ENCODE peak calls at places on chromosome 20, in four cellular contexts. C is NCI-H1436, Y is nucleus accumbens, E is fibroblast of mammary gland. B is an unnamed sample.

GRCh38 chr20:1202762-1203504 is at the start of gene C20orf202:
- DNase-seq in C (no peak), Y (no peak), E (no peak), B (no peak)

GRCh38 chr20:62598761-62599194 is 43.5 kb upstream of the SLCO4A1 start:
- DNase-seq in C (no peak), Y (no peak), E (no peak), B (no peak)

GRCh38 chr20:62508641-62509051 is 32.9 kb upstream of the GATA5 start:
- DNase-seq in C (no peak), Y (no peak), E (no peak), B (no peak)

GRCh38 chr20:45253260-45253659 is 1.1 kb downstream of the SLPI start:
- DNase-seq in C (no peak), Y (no peak), E (no peak), B (no peak)

GRCh38 chr20:18428490-18429173 is 38.2 kb downstream of the DZANK1 start:
- DNase-seq in C (no peak), Y (no peak), E (peak), B (no peak)

GRCh38 chr20:53805895-53806384 is 212.3 kb upstream of the ZNF217 start:
- DNase-seq in C (no peak), Y (no peak), E (peak), B (no peak)

GRCh38 chr20:7274870-7275269 is 507.4 kb downstream of the BMP2 start:
- DNase-seq in C (no peak), Y (no peak), E (no peak), B (no peak)

GRCh38 chr20:11267131-11267761 is 593.4 kb upstream of the JAG1 start:
- DNase-seq in C (no peak), Y (no peak), E (peak), B (no peak)

GRCh38 chr20:49786671-49787370 is 25.8 kb upstream of the SLC9A8 start:
- DNase-seq in C (no peak), Y (no peak), E (no peak), B (no peak)

GRCh38 chr20:16003310-16003709 is 569.9 kb downstream of the KIF16B start:
- DNase-seq in C (no peak), Y (no peak), E (no peak), B (no peak)

GRCh38 chr20:38181971-38182370 is 16.9 kb upstream of the TGM2 start:
- DNase-seq in C (no peak), Y (no peak), E (no peak), B (no peak)

GRCh38 chr20:5316188-5317158 is at the start of gene PROKR2:
- DNase-seq in C (no peak), Y (no peak), E (no peak), B (no peak)

GRCh38 chr20:63483834-63484233 is 11.4 kb upstream of the KCNQ2 start:
- DNase-seq in C (no peak), Y (no peak), E (no peak), B (no peak)

GRCh38 chr20:38805958-38806854 is 709 bp downstream of the PPP1R16B start:
- DNase-seq in C (no peak), Y (no peak), E (no peak), B (no peak)

GRCh38 chr20:49210101-49210749 is 9.0 kb upstream of the DDX27 start:
- DNase-seq in C (no peak), Y (no peak), E (peak), B (no peak)

GRCh38 chr20:21465799-21466198 is 48.1 kb downstream of the NKX2-2 start:
- DNase-seq in C (no peak), Y (no peak), E (no peak), B (no peak)

GRCh38 chr20:50085481-50086365 is 27.2 kb downstream of the UBE2V1 start:
- DNase-seq in C (peak), Y (no peak), E (peak), B (no peak)

GRCh38 chr20:48571945-48572589 is 255.7 kb downstream of the PREX1 start:
- DNase-seq in C (no peak), Y (no peak), E (no peak), B (no peak)

GRCh38 chr20:49045440-49046086 is 549 bp upstream of the CSE1L start:
- DNase-seq in C (no peak), Y (no peak), E (peak), B (no peak)

GRCh38 chr20:18628330-18628941 is 40.6 kb downstream of the DTD1 start:
- DNase-seq in C (peak), Y (no peak), E (no peak), B (no peak)

GRCh38 chr20:62952373-62953166 is at the start of gene SLC17A9:
- DNase-seq in C (no peak), Y (no peak), E (peak), B (no peak)

GRCh38 chr20:50491926-50492634 is 18.1 kb upstream of the PTPN1 start:
- DNase-seq in C (no peak), Y (no peak), E (peak), B (no peak)

GRCh38 chr20:5061209-5061608 is 58.5 kb downstream of the PCNA start:
- DNase-seq in C (no peak), Y (no peak), E (peak), B (no peak)

GRCh38 chr20:25005661-25006060 is 13.1 kb upstream of the APMAP start:
- DNase-seq in C (no peak), Y (no peak), E (no peak), B (no peak)

GRCh38 chr20:3545401-3545925 is 74.6 kb downstream of the ATRN start:
- DNase-seq in C (no peak), Y (no peak), E (no peak), B (no peak)

GRCh38 chr20:51412333-51412761 is 130.2 kb downstream of the NFATC2 start:
- DNase-seq in C (no peak), Y (no peak), E (peak), B (no peak)

GRCh38 chr20:23868321-23868720 is 11.2 kb downstream of the CST5 start:
- DNase-seq in C (no peak), Y (no peak), E (no peak), B (no peak)

GRCh38 chr20:25032478-25033183 is 25.3 kb downstream of the ACSS1 start:
- DNase-seq in C (no peak), Y (peak), E (no peak), B (no peak)

GRCh38 chr20:24778585-24779031 is 170.5 kb upstream of the CST7 start:
- DNase-seq in C (no peak), Y (no peak), E (no peak), B (no peak)

GRCh38 chr20:33169176-33169794 is 1.3 kb downstream of the BPIFA2 start:
- DNase-seq in C (no peak), Y (no peak), E (peak), B (no peak)

GRCh38 chr20:49507741-49508434 is 25.4 kb upstream of the KCNB1 start:
- DNase-seq in C (no peak), Y (no peak), E (no peak), B (no peak)

GRCh38 chr20:38134427-38135281 is 30.4 kb downstream of the TGM2 start:
- DNase-seq in C (no peak), Y (no peak), E (no peak), B (no peak)

GRCh38 chr20:62911701-62912280 is 14.5 kb downstream of the DIDO1 start:
- DNase-seq in C (no peak), Y (no peak), E (no peak), B (no peak)

GRCh38 chr20:44884907-44885391 is 556 bp upstream of the YWHAB start:
- DNase-seq in C (no peak), Y (no peak), E (no peak), B (no peak)

GRCh38 chr20:48292806-48293205 is 507.5 kb upstream of the SULF2 start:
- DNase-seq in C (no peak), Y (no peak), E (no peak), B (no peak)

GRCh38 chr20:59733326-59733725 is 129.0 kb downstream of the PHACTR3 start:
- DNase-seq in C (no peak), Y (no peak), E (no peak), B (no peak)

GRCh38 chr20:2421247-2421646 is 40.5 kb downstream of the TGM6 start:
- DNase-seq in C (no peak), Y (no peak), E (peak), B (no peak)